ENCODE peak calls at places on chromosome 10, in six cellular contexts. A, V, E, Y, D and U are unnamed samples.

GRCh38 chr10:123748711-123749110 is 82.6 kb downstream of the GPR26 start:
- DNase-seq in A (no peak), V (no peak), E (no peak), Y (no peak), D (no peak), U (no peak)

GRCh38 chr10:24842856-24843255 is 109.5 kb downstream of the PRTFDC1 start:
- DNase-seq in A (no peak), V (no peak), E (no peak), Y (no peak), D (no peak), U (no peak)

GRCh38 chr10:116211682-116212081 is 61.3 kb downstream of the GFRA1 start:
- DNase-seq in A (peak), V (no peak), E (no peak), Y (no peak), D (peak), U (no peak)

GRCh38 chr10:132145521-132146185 is 41.1 kb upstream of the DPYSL4 start:
- DNase-seq in A (no peak), V (no peak), E (no peak), Y (no peak), D (no peak), U (no peak)

GRCh38 chr10:33280217-33280616 is 54.2 kb downstream of the NRP1 start:
- DNase-seq in A (no peak), V (no peak), E (no peak), Y (no peak), D (no peak), U (no peak)

GRCh38 chr10:80158598-80159127 is 26.1 kb downstream of the PLAC9 start:
- DNase-seq in A (peak), V (no peak), E (no peak), Y (no peak), D (peak), U (no peak)

GRCh38 chr10:49158915-49159314 is 25.1 kb upstream of the FAM170B start:
- DNase-seq in A (no peak), V (no peak), E (no peak), Y (no peak), D (no peak), U (no peak)

GRCh38 chr10:107986571-107986970 is 822.1 kb upstream of the SORCS1 start:
- DNase-seq in A (no peak), V (no peak), E (no peak), Y (no peak), D (no peak), U (no peak)

GRCh38 chr10:5583525-5584175 is 58.9 kb downstream of the CALML3 start:
- DNase-seq in A (peak), V (no peak), E (no peak), Y (no peak), D (no peak), U (no peak)

GRCh38 chr10:116815641-116816415 is 33.5 kb upstream of the ENO4 start:
- DNase-seq in A (no peak), V (no peak), E (no peak), Y (no peak), D (peak), U (no peak)

GRCh38 chr10:125112697-125113494 is 47.5 kb downstream of the CTBP2 start:
- DNase-seq in A (no peak), V (no peak), E (no peak), Y (no peak), D (no peak), U (no peak)

GRCh38 chr10:10017716-10018115 is 1000.0 kb upstream of the CELF2 start:
- DNase-seq in A (no peak), V (no peak), E (no peak), Y (no peak), D (no peak), U (no peak)

GRCh38 chr10:102135956-102136526 is 3.2 kb downstream of the PPRC1 start:
- DNase-seq in A (no peak), V (no peak), E (no peak), Y (no peak), D (no peak), U (no peak)

GRCh38 chr10:13776861-13777301 is 190.1 kb downstream of the PRPF18 start:
- DNase-seq in A (no peak), V (no peak), E (no peak), Y (no peak), D (peak), U (no peak)

GRCh38 chr10:126012485-126012884 is 116.1 kb downstream of the FANK1 start:
- DNase-seq in A (no peak), V (no peak), E (no peak), Y (no peak), D (peak), U (no peak)

GRCh38 chr10:2150315-2150714 is 413.0 kb upstream of the ADARB2 start:
- DNase-seq in A (no peak), V (no peak), E (no peak), Y (no peak), D (no peak), U (no peak)

GRCh38 chr10:69800665-69801064 is 1.0 kb upstream of the COL13A1 start:
- DNase-seq in A (no peak), V (no peak), E (no peak), Y (no peak), D (no peak), U (no peak)

GRCh38 chr10:124744688-124745055 is 494 bp upstream of the FAM53B start:
- DNase-seq in A (no peak), V (peak), E (no peak), Y (no peak), D (no peak), U (peak)